ENCODE peak calls at places on chromosomes 3 and 15, in seven cellular contexts. T, Z, L, G, R, M and N are unnamed samples. For H3K27me3, the result is how much of the 10 kb centered on the place peaks cover.

GRCh38 chr15:40456299-40456712 is 14.5 kb upstream of the CHST14 start:
- DNase-seq in Z (no peak), M (no peak), T (no peak), G (no peak), L (no peak), R (no peak), N (no peak)

GRCh38 chr3:46874430-46874829 is 3.1 kb upstream of the PTH1R start:
- DNase-seq in T (no peak), R (no peak), G (no peak), Z (no peak), M (no peak), L (no peak), N (no peak)

GRCh38 chr3:142633073-142633472 is 36.9 kb downstream of the PLS1 start:
- DNase-seq in G (no peak), M (no peak), R (no peak), T (no peak), Z (no peak), L (no peak), N (no peak)

GRCh38 chr3:86865506-86865905 is 125.4 kb downstream of the VGLL3 start:
- DNase-seq in Z (no peak), R (no peak), M (no peak), L (no peak), T (no peak), G (no peak), N (no peak)

GRCh38 chr3:55202320-55202719 is 274.5 kb upstream of the LRTM1 start:
- DNase-seq in L (no peak), G (no peak), M (no peak), R (no peak), T (no peak), Z (no peak), N (no peak)

GRCh38 chr15:64045774-64046346 is 425 bp downstream of the DAPK2 start:
- DNase-seq in L (no peak), G (no peak), M (no peak), T (no peak), Z (no peak), R (peak), N (no peak)

GRCh38 chr3:8784676-8785435 is 15.4 kb upstream of the OXTR start:
- DNase-seq in L (no peak), R (no peak), G (peak), M (no peak), Z (no peak), T (no peak), N (no peak)

GRCh38 chr15:81962438-81962837 is 83.4 kb downstream of the MEX3B start:
- DNase-seq in R (no peak), Z (no peak), T (no peak), L (no peak), G (no peak), M (no peak), N (no peak)

GRCh38 chr3:14598143-14598569 is 53.4 kb upstream of the CCDC174 start:
- DNase-seq in R (peak), G (peak), Z (no peak), M (no peak), T (no peak), L (peak), N (peak)

GRCh38 chr3:31321620-31322019 is 211.1 kb upstream of the STT3B start:
- DNase-seq in L (no peak), T (no peak), Z (no peak), G (peak), R (no peak), M (no peak), N (no peak)

GRCh38 chr15:72271895-72272212 is 500 bp downstream of the PARP6 start:
- DNase-seq in R (peak), M (no peak), T (no peak), Z (no peak), L (peak), G (peak), N (no peak)

GRCh38 chr3:129950318-129951046 is 24.0 kb upstream of the TRH start:
- DNase-seq in L (no peak), T (no peak), R (no peak), G (no peak), M (no peak), Z (no peak), N (peak)

GRCh38 chr15:83605595-83605994 is 48.3 kb upstream of the ADAMTSL3 start:
- DNase-seq in R (no peak), Z (no peak), L (no peak), M (no peak), T (no peak), G (no peak), N (no peak)

GRCh38 chr3:151918253-151919029 is 45.0 kb downstream of the SUCNR1 start:
- DNase-seq in M (peak), L (no peak), G (peak), R (peak), Z (peak), T (peak), N (peak)

GRCh38 chr3:143121240-143122088 is 1.9 kb downstream of the CHST2 start:
- DNase-seq in R (peak), T (no peak), L (peak), G (peak), Z (no peak), M (no peak), N (peak)

GRCh38 chr15:78996876-78997275 is 52.0 kb upstream of the CTSH start:
- DNase-seq in L (no peak), Z (no peak), G (no peak), R (no peak), T (peak), M (no peak), N (no peak)

GRCh38 chr3:131239250-131239649 is 142.3 kb upstream of the NUDT16 start:
- DNase-seq in G (no peak), L (no peak), T (no peak), M (no peak), R (no peak), Z (no peak), N (no peak)

GRCh38 chr15:67290319-67290718 is 35.7 kb downstream of the IQCH start:
- DNase-seq in T (no peak), Z (no peak), M (no peak), G (no peak), L (no peak), R (no peak), N (no peak)

GRCh38 chr3:99920530-99921376 is 103.1 kb downstream of the CMSS1 start:
- DNase-seq in Z (no peak), M (no peak), R (peak), T (peak), L (no peak), G (peak), N (no peak)

GRCh38 chr15:100968043-100968966 is 49.1 kb downstream of the LRRK1 start:
- DNase-seq in M (no peak), G (no peak), Z (no peak), R (no peak), L (no peak), T (no peak), N (no peak)

GRCh38 chr3:146090521-146090920 is 70.5 kb downstream of the PLOD2 start:
- DNase-seq in R (no peak), Z (no peak), G (no peak), M (no peak), T (no peak), L (no peak), N (no peak)

GRCh38 chr3:118059096-118059495 is 975.5 kb downstream of the IGSF11 start:
- DNase-seq in G (no peak), Z (no peak), M (no peak), R (no peak), L (no peak), T (no peak), N (no peak)

GRCh38 chr15:95470997-95471692 is 859.4 kb upstream of the NR2F2 start:
- DNase-seq in Z (no peak), L (no peak), G (peak), T (no peak), M (no peak), R (no peak), N (no peak)

GRCh38 chr15:26126070-26126469 is 262.9 kb upstream of the ATP10A start:
- DNase-seq in Z (no peak), G (no peak), M (no peak), T (no peak), R (no peak), L (no peak), N (no peak)

GRCh38 chr3:27072943-27073725 is 296.0 kb downstream of the NEK10 start:
- DNase-seq in L (no peak), T (no peak), M (no peak), R (no peak), Z (no peak), G (no peak), N (no peak)

GRCh38 chr3:27353221-27353620 is 16.0 kb downstream of the NEK10 start:
- DNase-seq in Z (no peak), L (no peak), M (no peak), R (no peak), T (no peak), G (no peak), N (no peak)

GRCh38 chr15:51223771-51224229 is 114.6 kb downstream of the CYP19A1 start:
- DNase-seq in G (peak), L (no peak), R (no peak), M (peak), T (no peak), Z (peak), N (peak)

GRCh38 chr3:113275876-113276580 is 64.7 kb downstream of the BOC start:
- DNase-seq in T (peak), Z (no peak), M (no peak), G (peak), L (no peak), R (peak), N (peak)

GRCh38 chr3:45940781-45941365 is 2.4 kb upstream of the CXCR6 start:
- DNase-seq in R (no peak), G (no peak), M (no peak), L (no peak), T (no peak), Z (no peak), N (no peak)

GRCh38 chr3:145620486-145620885 is 540.5 kb downstream of the PLOD2 start:
- DNase-seq in G (no peak), M (no peak), Z (no peak), R (no peak), L (no peak), T (no peak), N (no peak)

GRCh38 chr3:147409143-147410121 is at the start of gene ZIC1:
- DNase-seq in L (no peak), M (no peak), G (no peak), R (peak), Z (no peak), T (no peak), N (no peak)

DNA sequence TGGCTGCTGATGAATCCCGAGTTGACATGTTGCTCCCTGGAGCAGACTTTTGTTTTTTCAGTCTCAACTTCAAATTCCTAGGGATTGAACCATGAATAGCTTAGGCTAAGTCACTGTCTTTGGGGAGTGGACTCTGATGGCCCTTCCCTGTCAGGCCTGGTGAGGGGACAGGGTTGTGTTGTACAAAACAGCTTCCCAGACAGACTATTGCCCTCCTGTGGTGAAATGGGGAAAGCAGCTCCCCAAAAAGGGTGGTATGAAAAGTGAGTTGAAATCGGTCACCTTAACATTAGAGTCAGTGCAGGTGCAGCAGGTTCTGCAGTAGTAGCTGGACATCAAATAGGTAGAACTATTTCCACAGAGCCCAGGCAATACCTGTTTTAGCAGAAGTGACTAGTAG is 775.6 kb downstream of the ROBO2 start:
- DNase-seq in M (no peak), R (peak), G (no peak), Z (no peak), T (peak), L (no peak), N (no peak)
- TF ChIP-seq CTCF in M (peak), R (peak), G (no peak), Z (no peak), T (peak), L (no peak), N (no peak)

GRCh38 chr15:39317225-39317624 is 263.7 kb upstream of the THBS1 start:
- DNase-seq in G (no peak), T (no peak), L (no peak), R (no peak), M (no peak), Z (no peak), N (no peak)
- TF ChIP-seq POLR2AphosphoS5 in G (no peak), T (no peak), L (no peak), R (no peak), M (no peak), Z (no peak), N (no peak)

GRCh38 chr3:155744626-155745324 is at the start of gene PLCH1:
- DNase-seq in L (peak), R (peak), Z (peak), G (peak), M (no peak), T (peak), N (peak)
- H3K27me3 ChIP-seq in L (under half), R (under half), Z (under half), G (under half), M (under half), T (under half), N (under half)

DNA sequence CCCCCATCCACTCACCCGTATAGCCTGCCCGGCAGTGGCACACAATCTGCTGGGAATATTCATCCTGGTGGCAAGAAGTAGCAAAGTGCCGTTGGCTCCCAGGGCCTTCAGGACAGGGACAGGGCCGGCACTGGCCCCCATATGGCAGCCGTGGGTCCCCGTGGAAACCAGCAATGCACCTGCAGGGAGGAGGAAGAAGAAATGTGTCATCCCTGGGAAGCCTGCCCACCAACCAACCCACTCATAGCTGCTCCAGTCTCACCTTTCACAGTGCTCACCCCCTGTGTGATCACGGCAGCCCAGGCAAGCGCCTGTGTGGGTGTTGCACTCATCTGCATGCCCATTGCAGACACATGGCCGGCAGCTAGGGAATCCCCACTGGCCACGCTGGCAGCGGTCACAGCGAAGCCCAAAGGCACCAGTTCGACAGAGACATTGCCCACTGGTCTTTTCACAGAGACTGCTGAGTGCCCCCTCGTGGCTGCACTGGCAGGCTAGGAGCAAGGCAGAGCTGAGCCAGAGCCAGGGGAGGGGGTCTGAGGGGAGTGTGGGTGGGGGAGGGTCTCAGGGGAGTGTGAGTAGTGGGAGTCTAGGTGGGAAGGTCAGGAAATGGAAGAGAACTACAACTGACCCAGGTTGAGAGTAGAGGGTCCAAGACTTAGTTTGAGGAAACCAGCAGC is 4.5 kb upstream of the USP19 start:
- DNase-seq in L (no peak), Z (no peak), G (no peak), R (peak), T (no peak), M (no peak), N (peak)
- TF ChIP-seq CTCF in L (peak), Z (no peak), G (no peak), R (no peak), T (no peak), M (no peak), N (no peak)

GRCh38 chr3:183254816-183255730 is 2.0 kb downstream of the B3GNT5 start:
- DNase-seq in L (peak), R (no peak), T (no peak), G (peak), Z (no peak), M (no peak), N (no peak)
- TF ChIP-seq POLR2AphosphoS5 in L (peak), R (no peak), T (no peak), G (peak), Z (no peak), M (no peak), N (peak)

GRCh38 chr3:72951259-72951722 is 45.3 kb upstream of the PPP4R2 start:
- DNase-seq in Z (no peak), G (no peak), R (no peak), L (no peak), T (no peak), M (no peak), N (no peak)
- H3K27me3 ChIP-seq in Z (under half), G (under half), R (under half), L (under half), T (under half), M (under half), N (under half)